ENCODE peak calls at places on chromosome 21, in six cellular contexts. One of them, this sample, is unnamed.

GRCh38 chr21:31576428-31576827 is 83.1 kb upstream of the SOD1 start:
- DNase-seq in K562: no peak
- DNase-seq in HepG2: no peak
- DNase-seq in H1: no peak
- DNase-seq in SK-N-SH: no peak
- DNase-seq in GM12878: no peak
- DNase-seq in this sample: no peak

GRCh38 chr21:37095821-37096220 is 22.8 kb downstream of the TTC3 start:
- DNase-seq in K562: no peak
- DNase-seq in HepG2: no peak
- DNase-seq in H1: no peak
- DNase-seq in SK-N-SH: no peak
- DNase-seq in GM12878: no peak
- DNase-seq in this sample: no peak

GRCh38 chr21:27061783-27062182 is 94.9 kb upstream of the ADAMTS5 start:
- DNase-seq in K562: no peak
- DNase-seq in HepG2: no peak
- DNase-seq in H1: no peak
- DNase-seq in SK-N-SH: no peak
- DNase-seq in GM12878: no peak
- DNase-seq in this sample: no peak

GRCh38 chr21:41361786-41362604 is at the start of gene MX2:
- DNase-seq in K562: no peak
- DNase-seq in HepG2: peak
- DNase-seq in H1: no peak
- DNase-seq in SK-N-SH: no peak
- DNase-seq in GM12878: peak
- DNase-seq in this sample: peak

GRCh38 chr21:32412162-32412997 is at the start of gene EVA1C:
- DNase-seq in K562: no peak
- DNase-seq in HepG2: no peak
- DNase-seq in H1: no peak
- DNase-seq in SK-N-SH: peak
- DNase-seq in GM12878: no peak
- DNase-seq in this sample: no peak

GRCh38 chr21:24290151-24290833 is 1317.0 kb downstream of the MRPL39 start:
- DNase-seq in K562: no peak
- DNase-seq in HepG2: no peak
- DNase-seq in H1: no peak
- DNase-seq in SK-N-SH: no peak
- DNase-seq in GM12878: no peak
- DNase-seq in this sample: no peak

GRCh38 chr21:37593740-37594471 is 227.3 kb downstream of the DYRK1A start:
- DNase-seq in K562: no peak
- DNase-seq in HepG2: no peak
- DNase-seq in H1: no peak
- DNase-seq in SK-N-SH: no peak
- DNase-seq in GM12878: no peak
- DNase-seq in this sample: no peak

GRCh38 chr21:33302796-33303195 is 22.0 kb upstream of the IFNAR1 start:
- DNase-seq in K562: no peak
- DNase-seq in HepG2: peak
- DNase-seq in H1: no peak
- DNase-seq in SK-N-SH: no peak
- DNase-seq in GM12878: no peak
- DNase-seq in this sample: no peak

GRCh38 chr21:30340714-30341573 is 3.5 kb upstream of the KRTAP27-1 start:
- DNase-seq in K562: peak
- DNase-seq in HepG2: peak
- DNase-seq in H1: no peak
- DNase-seq in SK-N-SH: peak
- DNase-seq in GM12878: no peak
- DNase-seq in this sample: no peak

GRCh38 chr21:35217504-35218060 is 168.5 kb upstream of the RUNX1 start:
- DNase-seq in K562: no peak
- DNase-seq in HepG2: peak
- DNase-seq in H1: peak
- DNase-seq in SK-N-SH: no peak
- DNase-seq in GM12878: no peak
- DNase-seq in this sample: no peak

GRCh38 chr21:36235058-36235582 is 78.5 kb downstream of the DOP1B start:
- DNase-seq in K562: no peak
- DNase-seq in HepG2: peak
- DNase-seq in H1: no peak
- DNase-seq in SK-N-SH: no peak
- DNase-seq in GM12878: no peak
- DNase-seq in this sample: no peak

GRCh38 chr21:35458406-35458805 is 409.3 kb upstream of the RUNX1 start:
- DNase-seq in K562: no peak
- DNase-seq in HepG2: no peak
- DNase-seq in H1: no peak
- DNase-seq in SK-N-SH: no peak
- DNase-seq in GM12878: no peak
- DNase-seq in this sample: no peak

GRCh38 chr21:35019631-35020032 is 29.5 kb downstream of the RUNX1 start:
- DNase-seq in K562: no peak
- DNase-seq in HepG2: peak
- DNase-seq in H1: no peak
- DNase-seq in SK-N-SH: no peak
- DNase-seq in GM12878: no peak
- DNase-seq in this sample: no peak

GRCh38 chr21:41631564-41632461 is 123.9 kb upstream of the TMPRSS2 start:
- DNase-seq in K562: no peak
- DNase-seq in HepG2: no peak
- DNase-seq in H1: no peak
- DNase-seq in SK-N-SH: no peak
- DNase-seq in GM12878: no peak
- DNase-seq in this sample: no peak

GRCh38 chr21:15054089-15054488 is 10.7 kb downstream of the NRIP1 start:
- DNase-seq in K562: no peak
- DNase-seq in HepG2: no peak
- DNase-seq in H1: no peak
- DNase-seq in SK-N-SH: no peak
- DNase-seq in GM12878: no peak
- DNase-seq in this sample: no peak

GRCh38 chr21:31273278-31273677 is 70.8 kb downstream of the TIAM1 start:
- DNase-seq in K562: no peak
- DNase-seq in HepG2: no peak
- DNase-seq in H1: no peak
- DNase-seq in SK-N-SH: no peak
- DNase-seq in GM12878: no peak
- DNase-seq in this sample: no peak

GRCh38 chr21:36732761-36733160 is 33.8 kb downstream of the SIM2 start:
- DNase-seq in K562: no peak
- DNase-seq in HepG2: no peak
- DNase-seq in H1: no peak
- DNase-seq in SK-N-SH: no peak
- DNase-seq in GM12878: no peak
- DNase-seq in this sample: no peak

GRCh38 chr21:29470397-29470796 is 171.7 kb downstream of the BACH1 start:
- DNase-seq in K562: no peak
- DNase-seq in HepG2: peak
- DNase-seq in H1: no peak
- DNase-seq in SK-N-SH: no peak
- DNase-seq in GM12878: no peak
- DNase-seq in this sample: no peak

GRCh38 chr21:35775778-35776515 is 284.4 kb downstream of the SETD4 start:
- DNase-seq in K562: no peak
- DNase-seq in HepG2: no peak
- DNase-seq in H1: no peak
- DNase-seq in SK-N-SH: no peak
- DNase-seq in GM12878: no peak
- DNase-seq in this sample: no peak

GRCh38 chr21:32535616-32536015 is 49.7 kb downstream of the TCP10L start:
- DNase-seq in K562: no peak
- DNase-seq in HepG2: no peak
- DNase-seq in H1: no peak
- DNase-seq in SK-N-SH: no peak
- DNase-seq in GM12878: no peak
- DNase-seq in this sample: no peak

GRCh38 chr21:28991861-28992525 is 684 bp downstream of the LTN1 start:
- DNase-seq in K562: peak
- DNase-seq in HepG2: peak
- DNase-seq in H1: no peak
- DNase-seq in SK-N-SH: no peak
- DNase-seq in GM12878: no peak
- DNase-seq in this sample: peak

GRCh38 chr21:31191553-31191952 is 152.5 kb downstream of the TIAM1 start:
- DNase-seq in K562: no peak
- DNase-seq in HepG2: no peak
- DNase-seq in H1: no peak
- DNase-seq in SK-N-SH: no peak
- DNase-seq in GM12878: no peak
- DNase-seq in this sample: no peak

DNA sequence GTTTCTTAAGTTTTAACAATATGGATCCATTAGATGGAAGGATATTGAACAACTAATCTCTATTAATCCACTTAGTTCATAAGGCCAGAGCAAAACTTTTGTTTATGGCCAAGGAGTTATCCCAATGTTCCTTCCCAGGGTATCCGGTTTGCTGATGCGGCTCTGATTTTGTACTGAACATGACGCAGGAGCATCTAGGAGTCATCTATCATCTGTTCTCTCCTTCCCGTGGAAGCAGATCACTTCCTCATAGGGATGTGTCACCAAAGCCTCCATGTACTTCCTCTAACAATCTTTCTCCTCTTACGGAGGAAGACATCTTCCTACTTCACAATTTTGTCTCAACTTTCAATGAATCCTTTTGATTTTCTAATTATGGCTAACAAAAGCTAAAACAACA is 206.6 kb downstream of the APP start:
- DNase-seq in K562: no peak
- DNase-seq in HepG2: no peak
- DNase-seq in H1: no peak
- DNase-seq in SK-N-SH: no peak
- DNase-seq in GM12878: no peak
- DNase-seq in this sample: no peak
- TF ChIP-seq GABPA in K562: no peak
- TF ChIP-seq GABPA in HepG2: no peak
- TF ChIP-seq GABPA in H1: no peak
- TF ChIP-seq GABPA in SK-N-SH: no peak
- TF ChIP-seq GABPA in GM12878: no peak
- TF ChIP-seq GABPA in this sample: no peak

DNA sequence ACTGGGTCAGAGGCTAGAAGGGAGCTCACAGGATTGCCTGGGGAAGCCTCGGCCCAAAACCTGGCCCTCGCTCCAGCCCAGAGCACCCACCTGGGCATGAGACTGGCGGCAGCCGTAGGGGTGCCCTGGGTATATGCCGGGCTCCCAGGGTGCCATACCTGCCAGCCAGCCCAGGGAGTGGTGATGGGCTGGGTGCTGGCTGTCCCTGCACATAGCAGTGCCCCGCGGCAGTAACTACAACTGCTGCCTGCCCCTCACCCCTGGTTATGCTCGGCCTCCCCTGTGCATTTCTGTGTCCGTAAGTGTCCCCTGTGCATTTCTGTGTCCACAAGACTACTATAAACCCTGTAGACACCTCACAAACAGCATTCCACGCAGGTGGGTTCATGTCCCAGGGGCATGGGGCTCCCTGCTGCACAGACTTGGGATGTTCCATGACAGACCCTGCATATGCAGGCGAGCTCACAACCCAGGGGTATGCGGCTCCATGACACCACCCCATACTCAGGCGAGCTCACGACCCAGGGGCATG is 5.8 kb upstream of the SPATC1L start:
- DNase-seq in K562: no peak
- DNase-seq in HepG2: no peak
- DNase-seq in H1: no peak
- DNase-seq in SK-N-SH: no peak
- DNase-seq in GM12878: no peak
- DNase-seq in this sample: no peak
- H3K27ac ChIP-seq in K562: no peak
- H3K27ac ChIP-seq in HepG2: no peak
- H3K27ac ChIP-seq in H1: no peak
- H3K27ac ChIP-seq in SK-N-SH: no peak
- H3K27ac ChIP-seq in GM12878: no peak
- H3K27ac ChIP-seq in this sample: no peak

GRCh38 chr21:39686636-39687035 is 58.3 kb upstream of the IGSF5 start:
- DNase-seq in K562: no peak
- DNase-seq in HepG2: no peak
- DNase-seq in H1: no peak
- DNase-seq in SK-N-SH: no peak
- DNase-seq in GM12878: no peak
- DNase-seq in this sample: no peak

GRCh38 chr21:39685236-39685635 is 59.7 kb upstream of the IGSF5 start:
- DNase-seq in K562: no peak
- DNase-seq in HepG2: no peak
- DNase-seq in H1: no peak
- DNase-seq in SK-N-SH: no peak
- DNase-seq in GM12878: no peak
- DNase-seq in this sample: no peak

GRCh38 chr21:39687069-39687468 is 57.9 kb upstream of the IGSF5 start:
- DNase-seq in K562: no peak
- DNase-seq in HepG2: no peak
- DNase-seq in H1: no peak
- DNase-seq in SK-N-SH: no peak
- DNase-seq in GM12878: no peak
- DNase-seq in this sample: no peak

GRCh38 chr21:39688010-39688409 is 57.0 kb upstream of the IGSF5 start:
- DNase-seq in K562: no peak
- DNase-seq in HepG2: no peak
- DNase-seq in H1: no peak
- DNase-seq in SK-N-SH: no peak
- DNase-seq in GM12878: no peak
- DNase-seq in this sample: no peak

DNA sequence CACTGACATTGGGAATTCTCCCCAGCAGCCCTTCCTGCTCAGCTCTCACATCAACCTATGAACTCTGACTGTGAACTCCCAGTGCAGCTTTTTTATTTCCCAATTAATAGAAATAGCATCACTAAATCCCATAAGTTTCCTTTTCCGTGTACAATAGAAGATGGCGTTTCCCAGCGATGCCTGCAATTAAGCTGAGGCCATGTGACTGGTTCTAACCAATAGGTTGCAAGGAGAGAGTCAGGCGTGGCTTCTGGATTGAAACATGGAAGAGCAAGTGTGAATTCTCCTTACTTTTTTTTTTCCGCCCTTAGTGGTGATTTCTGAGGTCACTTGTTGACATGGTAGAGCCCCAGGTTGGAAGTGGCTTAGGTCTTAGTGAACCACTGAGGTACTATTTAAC is 59.0 kb upstream of the IGSF5 start:
- DNase-seq in K562: peak
- DNase-seq in HepG2: no peak
- DNase-seq in H1: no peak
- DNase-seq in SK-N-SH: no peak
- DNase-seq in GM12878: no peak
- DNase-seq in this sample: no peak
- TF ChIP-seq GABPA in K562: no peak
- TF ChIP-seq GABPA in HepG2: no peak
- TF ChIP-seq GABPA in H1: no peak
- TF ChIP-seq GABPA in SK-N-SH: no peak
- TF ChIP-seq GABPA in GM12878: no peak
- TF ChIP-seq GABPA in this sample: no peak

DNA sequence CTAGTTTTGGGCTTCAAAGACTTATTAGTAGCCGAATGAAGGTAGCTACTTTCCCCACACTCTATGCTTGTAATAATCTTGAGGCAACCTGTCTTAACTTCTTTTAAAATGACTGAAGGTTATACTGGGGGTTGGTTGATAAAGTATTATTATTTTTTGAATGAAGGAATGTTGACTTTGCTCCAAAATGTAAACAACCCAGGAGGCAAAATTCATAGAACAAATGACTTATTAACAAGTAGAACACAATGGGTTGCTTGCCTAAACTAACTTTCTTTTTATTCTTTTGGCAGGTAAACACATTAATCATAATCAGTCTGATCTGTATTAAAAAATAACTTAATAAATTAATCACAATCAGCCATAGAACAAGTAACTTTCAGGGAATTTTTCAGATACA is 440.0 kb downstream of the USP25 start:
- DNase-seq in K562: no peak
- DNase-seq in HepG2: no peak
- DNase-seq in H1: no peak
- DNase-seq in SK-N-SH: no peak
- DNase-seq in GM12878: no peak
- DNase-seq in this sample: no peak
- H3K27ac ChIP-seq in K562: no peak
- H3K27ac ChIP-seq in HepG2: no peak
- H3K27ac ChIP-seq in H1: no peak
- H3K27ac ChIP-seq in SK-N-SH: no peak
- H3K27ac ChIP-seq in GM12878: no peak
- H3K27ac ChIP-seq in this sample: no peak

This sample was measured in HL-60.